ENCODE peak calls at places on chromosomes 16 and 17, in four cellular contexts. One of them, this sample, is unnamed.

GRCh38 chr17:1137465-1137894 is 42.3 kb downstream of the ABR start:
- DNase-seq in NCI-H1436: no peak
- DNase-seq in AG04450: no peak
- DNase-seq in endothelial cell: no peak
- DNase-seq in this sample: no peak

GRCh38 chr17:12738624-12739023 is 50.7 kb upstream of the ARHGAP44 start:
- DNase-seq in endothelial cell: no peak
- DNase-seq in NCI-H1436: no peak
- DNase-seq in AG04450: no peak
- DNase-seq in this sample: no peak

GRCh38 chr16:4042581-4042980 is 73.7 kb downstream of the ADCY9 start:
- DNase-seq in endothelial cell: no peak
- DNase-seq in NCI-H1436: no peak
- DNase-seq in AG04450: no peak
- DNase-seq in this sample: no peak

GRCh38 chr16:62190426-62190825 is 154.2 kb upstream of the CDH8 start:
- DNase-seq in AG04450: no peak
- DNase-seq in NCI-H1436: no peak
- DNase-seq in endothelial cell: no peak
- DNase-seq in this sample: no peak

GRCh38 chr17:45440161-45440859 is 7.6 kb upstream of the ARHGAP27 start:
- DNase-seq in endothelial cell: no peak
- DNase-seq in AG04450: no peak
- DNase-seq in NCI-H1436: peak; percentile 46
- DNase-seq in this sample: peak; percentile 4

GRCh38 chr16:88264641-88265285 is 118.0 kb upstream of the ZNF469 start:
- DNase-seq in NCI-H1436: no peak
- DNase-seq in endothelial cell: peak; percentile 26
- DNase-seq in AG04450: peak; percentile 70
- DNase-seq in this sample: no peak

GRCh38 chr17:59666235-59666634 is 41.0 kb downstream of the PTRH2 start:
- DNase-seq in NCI-H1436: peak; percentile 79
- DNase-seq in endothelial cell: no peak
- DNase-seq in AG04450: no peak
- DNase-seq in this sample: no peak

GRCh38 chr17:58710948-58711552 is 18.6 kb downstream of the RAD51C start:
- DNase-seq in endothelial cell: peak; percentile 42
- DNase-seq in AG04450: peak; percentile 27
- DNase-seq in NCI-H1436: peak; percentile 64
- DNase-seq in this sample: peak; percentile 48

GRCh38 chr17:10061131-10061581 is 137.2 kb downstream of the GAS7 start:
- DNase-seq in NCI-H1436: no peak
- DNase-seq in AG04450: no peak
- DNase-seq in endothelial cell: no peak
- DNase-seq in this sample: no peak

GRCh38 chr17:16935241-16935663 is 36.7 kb downstream of the TNFRSF13B start:
- DNase-seq in AG04450: no peak
- DNase-seq in endothelial cell: no peak
- DNase-seq in NCI-H1436: no peak
- DNase-seq in this sample: no peak

GRCh38 chr17:79131274-79131635 is 56.6 kb downstream of the ENGASE start:
- DNase-seq in AG04450: no peak
- DNase-seq in NCI-H1436: no peak
- DNase-seq in endothelial cell: no peak
- DNase-seq in this sample: no peak

GRCh38 chr16:70772493-70772892 is 28.5 kb downstream of the VAC14 start:
- DNase-seq in endothelial cell: no peak
- DNase-seq in AG04450: no peak
- DNase-seq in NCI-H1436: no peak
- DNase-seq in this sample: no peak

GRCh38 chr16:7236824-7237410 is 95.7 kb upstream of the RBFOX1 start:
- DNase-seq in endothelial cell: no peak
- DNase-seq in AG04450: no peak
- DNase-seq in NCI-H1436: no peak
- DNase-seq in this sample: no peak

GRCh38 chr17:82242977-82243647 is 14.3 kb downstream of the SLC16A3 start:
- DNase-seq in endothelial cell: no peak
- DNase-seq in NCI-H1436: no peak
- DNase-seq in AG04450: peak; percentile 67
- DNase-seq in this sample: no peak

GRCh38 chr17:81564778-81565177 is 12.6 kb upstream of the FAAP100 start:
- DNase-seq in NCI-H1436: no peak
- DNase-seq in AG04450: no peak
- DNase-seq in endothelial cell: no peak
- DNase-seq in this sample: no peak

GRCh38 chr16:77759821-77760220 is 28.5 kb upstream of the VAT1L start:
- DNase-seq in NCI-H1436: no peak
- DNase-seq in endothelial cell: no peak
- DNase-seq in AG04450: no peak
- DNase-seq in this sample: no peak

GRCh38 chr17:28270926-28271325 is 48.1 kb upstream of the TMEM97 start:
- DNase-seq in AG04450: no peak
- DNase-seq in endothelial cell: no peak
- DNase-seq in NCI-H1436: no peak
- DNase-seq in this sample: no peak

GRCh38 chr17:35617505-35617904 is 30.4 kb downstream of the AP2B1 start:
- DNase-seq in NCI-H1436: no peak
- DNase-seq in endothelial cell: no peak
- DNase-seq in AG04450: no peak
- DNase-seq in this sample: no peak

GRCh38 chr17:61467416-61468262 is 15.4 kb downstream of the TBX4 start:
- DNase-seq in AG04450: no peak
- DNase-seq in endothelial cell: peak; percentile 70
- DNase-seq in NCI-H1436: no peak
- DNase-seq in this sample: no peak

This sample was measured in NCI-H774.